ENCODE peak calls at places on chromosomes 4 and X, in six cellular contexts. Y is activated CD4-positive, alpha-beta T cell treated with anti-CD3 and anti-CD28 coated beads for 1 hour; Q is NCI-H2171; X is stimulated activated naive CD8-positive, alpha-beta T cell treated with anti-CD3 and anti-CD28 coated beads, Interleukin-15, Interleukin-2, amounts not matched to agents 100 U/mL and 50 U/mL, for 24 hours; J is DMS 273 treated with DMSO at 0.1 percent for 48 hours; O is mucosa of gallbladder. W is an unnamed sample.

GRCh38 chr4:174255790-174256189 is 27.7 kb downstream of the FBXO8 start:
- DNase-seq in X (no peak), O (no peak), Y (no peak), J (peak), Q (no peak), W (no peak)

GRCh38 chrX:3262906-3263305 is 83.5 kb downstream of the MXRA5 start:
- DNase-seq in Y (no peak), Q (no peak), X (no peak), O (no peak), J (no peak), W (peak)

GRCh38 chr4:168451331-168451730 is 29.0 kb downstream of the DDX60L start:
- DNase-seq in O (no peak), Y (no peak), X (no peak), Q (no peak), J (no peak), W (no peak)

GRCh38 chr4:175951794-175952193 is 113.8 kb upstream of the WDR17 start:
- DNase-seq in O (peak), Y (no peak), J (no peak), X (no peak), Q (no peak), W (peak)

GRCh38 chr4:46818604-46819003 is 90.4 kb downstream of the COX7B2 start:
- DNase-seq in O (no peak), Y (no peak), X (no peak), Q (no peak), J (no peak), W (no peak)

GRCh38 chr4:56705373-56705772 is 24.3 kb upstream of the HOPX start:
- DNase-seq in X (no peak), Q (no peak), J (no peak), Y (no peak), O (no peak), W (no peak)

GRCh38 chrX:154409222-154409871 is at the start of gene DNASE1L1:
- DNase-seq in J (no peak), Y (no peak), O (peak), X (peak), Q (no peak), W (peak)

GRCh38 chr4:10099521-10100325 is 16.9 kb downstream of the WDR1 start:
- DNase-seq in Y (no peak), J (no peak), X (peak), O (no peak), Q (no peak), W (no peak)

GRCh38 chr4:110527156-110527555 is 51.2 kb downstream of the ENPEP start:
- DNase-seq in Q (no peak), O (no peak), X (peak), J (no peak), Y (no peak), W (no peak)

GRCh38 chr4:154029171-154029570 is 240.3 kb upstream of the SFRP2 start:
- DNase-seq in O (no peak), X (no peak), Y (no peak), Q (no peak), J (no peak), W (no peak)

GRCh38 chr4:67684839-67685531 is 16.0 kb downstream of the UBA6 start:
- DNase-seq in Q (no peak), Y (no peak), J (no peak), X (no peak), O (no peak), W (no peak)

GRCh38 chrX:100650841-100651240 is 6.8 kb downstream of the SRPX2 start:
- DNase-seq in O (no peak), X (no peak), Q (no peak), Y (no peak), J (no peak), W (no peak)

GRCh38 chr4:78532046-78532445 is 19.5 kb upstream of the ANXA3 start:
- DNase-seq in Q (no peak), O (no peak), X (no peak), J (no peak), Y (no peak), W (no peak)

GRCh38 chr4:11397146-11397545 is 31.5 kb downstream of the HS3ST1 start:
- DNase-seq in J (no peak), Y (no peak), O (no peak), Q (no peak), X (no peak), W (no peak)

GRCh38 chrX:39613997-39614679 is 483.6 kb downstream of the BCOR start:
- DNase-seq in Y (no peak), O (no peak), X (peak), J (no peak), Q (peak), W (peak)

GRCh38 chr4:38663021-38663800 is 788 bp upstream of the KLF3 start:
- DNase-seq in X (peak), O (no peak), Q (no peak), J (no peak), Y (no peak), W (peak)

GRCh38 chrX:134898450-134898849 is 92.3 kb upstream of the SMIM10 start:
- DNase-seq in Q (peak), O (no peak), J (no peak), X (no peak), Y (no peak), W (no peak)

GRCh38 chr4:2254665-2255500 is 7.0 kb downstream of the MXD4 start:
- DNase-seq in J (no peak), X (peak), Y (no peak), Q (no peak), O (peak), W (no peak)

GRCh38 chr4:147815741-147816140 is 83.9 kb downstream of the ARHGAP10 start:
- DNase-seq in Y (no peak), J (no peak), O (no peak), X (no peak), Q (no peak), W (no peak)

GRCh38 chrX:69070949-69071650 is 94.2 kb downstream of the PJA1 start:
- DNase-seq in J (no peak), X (no peak), Q (no peak), Y (no peak), O (peak), W (peak)

GRCh38 chrX:83469551-83469950 is 38.5 kb upstream of the POU3F4 start:
- DNase-seq in J (no peak), Q (no peak), Y (no peak), O (peak), X (no peak), W (no peak)

GRCh38 chrX:41491267-41492004 is 44.3 kb downstream of the NYX start:
- DNase-seq in X (no peak), J (no peak), O (no peak), Q (no peak), Y (no peak), W (no peak)

GRCh38 chr4:76584235-76585152 is 149.5 kb downstream of the SHROOM3 start:
- DNase-seq in Y (no peak), O (no peak), X (no peak), Q (no peak), J (no peak), W (no peak)

GRCh38 chr4:37682701-37683401 is 3.3 kb downstream of the RELL1 start:
- DNase-seq in O (no peak), Y (no peak), J (no peak), Q (no peak), X (no peak), W (no peak)

GRCh38 chrX:136210243-136210642 is 41.0 kb downstream of the MAP7D3 start:
- DNase-seq in Y (no peak), Q (no peak), J (no peak), X (no peak), O (no peak), W (no peak)

GRCh38 chr4:8703401-8703696 is 110.8 kb downstream of the CPZ start:
- DNase-seq in Q (no peak), Y (no peak), J (no peak), X (no peak), O (no peak), W (no peak)

GRCh38 chr4:7725951-7726350 is 213.7 kb downstream of the AFAP1 start:
- DNase-seq in Q (no peak), Y (no peak), X (no peak), O (no peak), J (no peak), W (no peak)

GRCh38 chr4:110953191-110953590 is 330.3 kb upstream of the PITX2 start:
- DNase-seq in X (no peak), Q (no peak), O (no peak), J (no peak), Y (no peak), W (no peak)

GRCh38 chr4:1572521-1572920 is 111.6 kb downstream of the FAM53A start:
- DNase-seq in Q (no peak), O (no peak), J (no peak), X (no peak), Y (no peak), W (no peak)

GRCh38 chrX:120251471-120252011 is 929 bp downstream of the ZBTB33 start:
- DNase-seq in Q (no peak), X (peak), O (no peak), J (no peak), Y (peak), W (peak)

GRCh38 chr4:180059216-180059881 is 2183.9 kb upstream of the TENM3 start:
- DNase-seq in J (no peak), Q (no peak), Y (no peak), X (no peak), O (no peak), W (peak)

GRCh38 chrX:116232833-116233232 is 62.3 kb downstream of the AGTR2 start:
- DNase-seq in Q (no peak), X (no peak), J (no peak), Y (no peak), O (no peak), W (no peak)

GRCh38 chr4:138263438-138263837 is 21.3 kb upstream of the SLC7A11 start:
- DNase-seq in J (no peak), O (no peak), Q (no peak), X (no peak), Y (no peak), W (no peak)

GRCh38 chrX:139877710-139878414 is 55.0 kb downstream of the ATP11C start:
- DNase-seq in J (no peak), Y (no peak), X (no peak), O (no peak), Q (no peak), W (no peak)